ENCODE peak calls at places on chromosomes 1 and 21, in ten cellular contexts. P is GM12865, J is SK-N-SH, N is dorsolateral prefrontal cortex, K is osteoblast, M is prostate gland, T is heart right ventricle, C is AG10803, R is lower leg skin, X is GM10248. V is an unnamed sample.

GRCh38 chr1:233867028-233867427 is 37.4 kb upstream of the SLC35F3 start:
- DNase-seq in K (no peak), T (no peak), X (no peak), C (no peak), P (no peak), N (no peak), M (no peak), R (no peak), J (no peak), V (no peak)

GRCh38 chr1:155177192-155177917 is 3.7 kb downstream of the TRIM46 start:
- DNase-seq in R (peak; percentile 20), X (no peak), K (peak; percentile 38), J (peak; percentile 14), M (no peak), N (no peak), C (no peak), P (no peak), T (no peak), V (no peak)

GRCh38 chr1:107277022-107277421 is 136.2 kb downstream of the NTNG1 start:
- DNase-seq in J (peak; percentile 23), P (peak; percentile 41), T (peak; percentile 5), M (peak; percentile 5), X (no peak), N (peak; percentile 40), C (peak; percentile 83), K (peak; percentile 60), R (peak; percentile 20), V (no peak)

GRCh38 chr1:46798820-46799219 is at the start of gene CYP4B1:
- DNase-seq in T (peak; percentile 46), J (no peak), C (no peak), N (no peak), K (no peak), M (peak; percentile 82), X (no peak), R (peak; percentile 81), P (no peak), V (no peak)

GRCh38 chr1:172999349-172999748 is 51.4 kb downstream of the TNFSF18 start:
- DNase-seq in T (no peak), M (no peak), K (no peak), J (no peak), N (no peak), C (no peak), P (no peak), X (no peak), R (no peak), V (no peak)

GRCh38 chr1:245874942-245875580 is 632.0 kb downstream of the SMYD3 start:
- DNase-seq in P (no peak), C (peak; percentile 100), K (peak; percentile 81), X (no peak), T (peak; percentile 90), J (peak; percentile 82), M (peak; percentile 84), R (peak; percentile 45), N (no peak), V (no peak)

GRCh38 chr1:172338295-172338735 is 82.2 kb upstream of the C1orf105 start:
- DNase-seq in K (no peak), P (peak; percentile 83), X (peak; percentile 21), R (no peak), N (no peak), J (no peak), T (no peak), M (no peak), C (no peak), V (no peak)

GRCh38 chr1:145877923-145878486 is 7.7 kb downstream of the ANKRD35 start:
- DNase-seq in M (no peak), C (no peak), K (no peak), X (no peak), R (no peak), N (no peak), J (no peak), T (no peak), P (no peak), V (no peak)

GRCh38 chr1:109761227-109762038 is 2.3 kb downstream of the EPS8L3 start:
- DNase-seq in K (peak; percentile 52), P (no peak), N (no peak), C (no peak), R (no peak), M (no peak), T (peak; percentile 79), J (peak; percentile 28), X (no peak), V (no peak)

GRCh38 chr1:92218559-92218958 is 844 bp downstream of the C1orf146 start:
- DNase-seq in J (no peak), C (no peak), P (no peak), M (no peak), N (no peak), T (no peak), R (no peak), K (no peak), X (no peak), V (no peak)

GRCh38 chr21:15434185-15434905 is 295.4 kb upstream of the USP25 start:
- DNase-seq in C (no peak), K (no peak), M (no peak), J (no peak), T (no peak), X (no peak), R (no peak), P (no peak), N (no peak), V (no peak)

GRCh38 chr21:15430577-15430976 is 299.2 kb upstream of the USP25 start:
- DNase-seq in R (no peak), N (no peak), C (peak; percentile 1), X (no peak), K (no peak), J (no peak), M (no peak), P (no peak), T (peak; percentile 39), V (no peak)

GRCh38 chr21:15430023-15430422 is 299.8 kb upstream of the USP25 start:
- DNase-seq in X (no peak), T (no peak), J (no peak), C (no peak), K (no peak), M (no peak), R (no peak), N (no peak), P (no peak), V (no peak)

GRCh38 chr21:15433091-15433490 is 296.7 kb upstream of the USP25 start:
- DNase-seq in P (no peak), J (no peak), T (no peak), C (no peak), R (no peak), N (no peak), X (no peak), M (no peak), K (no peak), V (no peak)

DNA sequence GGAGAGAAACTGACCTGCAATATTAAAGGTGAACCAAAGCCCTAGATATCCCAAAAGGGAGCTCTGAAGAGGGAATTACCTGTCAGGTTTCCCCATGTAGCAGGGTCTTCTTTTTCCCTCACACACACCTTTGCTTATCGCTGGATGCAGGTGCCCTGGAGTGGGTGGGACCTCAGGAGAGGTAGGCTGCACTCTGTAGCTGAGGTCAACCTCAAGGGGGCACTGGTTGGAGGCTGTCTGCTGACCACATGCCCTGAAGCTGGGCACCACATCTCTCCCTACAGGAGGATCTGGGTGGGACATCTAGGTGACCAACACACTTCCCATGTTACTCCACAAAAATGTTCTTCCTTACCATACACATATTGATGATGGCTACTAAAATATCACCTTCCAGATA is 298.7 kb upstream of the USP25 start:
- DNase-seq in K (no peak), N (no peak), J (no peak), C (no peak), X (no peak), M (no peak), P (no peak), T (no peak), R (no peak), V (no peak)
- TF ChIP-seq CTCF in K (no peak), N (no peak), J (no peak), C (no peak), X (no peak), M (no peak), P (no peak), T (no peak), R (no peak), V (no peak)

DNA sequence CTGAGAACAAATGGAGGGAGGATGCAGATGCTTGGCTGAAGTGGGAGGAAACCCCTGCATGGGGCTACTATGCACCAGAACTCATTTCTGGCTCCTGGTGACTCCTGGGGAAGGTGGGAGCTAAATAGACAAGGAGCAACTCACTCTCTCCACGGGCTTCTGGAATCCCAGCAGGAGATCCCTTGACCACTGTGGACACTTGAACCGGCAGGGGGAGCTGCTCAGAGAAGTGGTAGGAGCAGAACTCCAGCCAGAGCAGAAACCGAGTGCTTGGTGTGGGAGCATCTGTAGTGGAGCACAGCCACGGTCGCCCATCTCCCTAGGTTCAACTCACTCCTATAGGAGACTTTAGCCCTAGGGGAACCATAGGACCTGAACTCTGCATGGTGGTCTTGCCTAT is 205.6 kb upstream of the GJB5 start:
- DNase-seq in K (no peak), P (peak; percentile 26), J (no peak), M (peak; percentile 16), C (no peak), T (no peak), N (no peak), X (no peak), R (no peak), V (no peak)
- TF ChIP-seq CTCF in K (no peak), P (peak; percentile 20), J (no peak), M (peak; percentile 31), C (peak; percentile 37), T (peak; percentile 8), N (no peak), X (peak; percentile 6), R (no peak), V (no peak)

GRCh38 chr1:26161408-26162219 is 2.7 kb downstream of the FAM110D start:
- DNase-seq in N (no peak), P (no peak), M (no peak), T (peak; percentile 60), J (peak; percentile 89), C (peak; percentile 39), X (no peak), K (peak; percentile 95), R (no peak), V (peak; percentile 54)
- TF ChIP-seq CTCF in N (peak; percentile 15), P (no peak), M (no peak), T (no peak), J (no peak), C (peak; percentile 13), X (peak; percentile 26), K (no peak), R (no peak), V (no peak)

GRCh38 chr1:197355248-197355995 is 87.4 kb downstream of the CRB1 start:
- DNase-seq in M (no peak), X (no peak), N (no peak), J (no peak), R (no peak), K (no peak), P (no peak), T (no peak), C (no peak), V (no peak)

GRCh38 chr1:197358959-197359358 is 90.9 kb downstream of the CRB1 start:
- DNase-seq in R (no peak), K (no peak), T (no peak), C (no peak), N (no peak), J (no peak), X (no peak), P (no peak), M (no peak), V (no peak)

GRCh38 chr1:197352011-197352410 is 84.0 kb downstream of the CRB1 start:
- DNase-seq in N (no peak), C (no peak), P (no peak), J (no peak), R (no peak), X (no peak), K (no peak), T (no peak), M (no peak), V (no peak)

GRCh38 chr1:197360068-197360467 is 92.0 kb downstream of the CRB1 start:
- DNase-seq in C (no peak), J (no peak), R (no peak), K (no peak), N (no peak), X (no peak), T (no peak), P (no peak), M (no peak), V (no peak)

GRCh38 chr1:197356723-197357533 is 88.9 kb downstream of the CRB1 start:
- DNase-seq in P (peak; percentile 56), K (peak; percentile 70), M (no peak), R (no peak), N (no peak), C (peak; percentile 63), X (peak; percentile 26), T (peak; percentile 11), J (peak; percentile 63), V (no peak)
- TF ChIP-seq CTCF in P (peak; percentile 57), K (peak; percentile 79), M (peak; percentile 33), R (no peak), N (peak; percentile 63), C (peak; percentile 87), X (peak; percentile 62), T (peak; percentile 74), J (peak; percentile 80), V (no peak)